ENCODE peak calls at places on chromosomes 3 and 15, in six cellular contexts. N, T, X, F, A and E are unnamed samples.

GRCh38 chr15:41945701-41946100 is 26.7 kb downstream of the EHD4 start:
- DNase-seq in T (no peak), F (no peak), X (no peak), A (no peak), N (no peak), E (no peak)

GRCh38 chr3:183027276-183027675 is 46.9 kb upstream of the DCUN1D1 start:
- DNase-seq in A (no peak), X (no peak), T (no peak), N (no peak), F (no peak), E (no peak)

GRCh38 chr3:184261270-184262165 is at the start of gene CAMK2N2:
- DNase-seq in A (peak; percentile 97), N (no peak), X (no peak), F (peak; percentile 69), T (peak; percentile 80), E (no peak)

GRCh38 chr3:192917508-192918274 is at the start of gene MB21D2:
- DNase-seq in F (peak; percentile 89), T (peak; percentile 91), N (peak; percentile 40), A (peak; percentile 49), X (no peak), E (no peak)

GRCh38 chr3:105606052-105606451 is 239.3 kb downstream of the ALCAM start:
- DNase-seq in A (no peak), T (no peak), N (no peak), X (no peak), F (peak; percentile 37), E (no peak)

GRCh38 chr3:131072845-131073244 is 46.2 kb downstream of the NEK11 start:
- DNase-seq in A (no peak), T (no peak), N (no peak), X (no peak), F (peak; percentile 92), E (no peak)

GRCh38 chr3:133986302-133986701 is 43.4 kb downstream of the SLCO2A1 start:
- DNase-seq in N (no peak), X (no peak), A (no peak), F (no peak), T (no peak), E (no peak)

GRCh38 chr3:156751461-156752025 is 74.6 kb upstream of the LEKR1 start:
- DNase-seq in T (peak; percentile 79), N (no peak), A (no peak), F (peak; percentile 80), X (no peak), E (no peak)

GRCh38 chr3:100776736-100777135 is 67.4 kb downstream of the TFG start:
- DNase-seq in N (no peak), T (no peak), F (no peak), A (no peak), X (no peak), E (no peak)
- TF ChIP-seq CTCF in N (no peak), T (no peak), F (no peak), A (no peak), X (no peak), E (peak; percentile 31)

GRCh38 chr3:195910499-195910845 is 2.1 kb upstream of the TNK2 start:
- DNase-seq in X (no peak), T (no peak), N (no peak), F (no peak), A (no peak), E (no peak)
- H3K4me3 ChIP-seq in X (no peak overlapping the region), T (no peak overlapping the region), N (no peak overlapping the region), F (no peak overlapping the region), A (no peak overlapping the region), E (no peak overlapping the region)

DNA sequence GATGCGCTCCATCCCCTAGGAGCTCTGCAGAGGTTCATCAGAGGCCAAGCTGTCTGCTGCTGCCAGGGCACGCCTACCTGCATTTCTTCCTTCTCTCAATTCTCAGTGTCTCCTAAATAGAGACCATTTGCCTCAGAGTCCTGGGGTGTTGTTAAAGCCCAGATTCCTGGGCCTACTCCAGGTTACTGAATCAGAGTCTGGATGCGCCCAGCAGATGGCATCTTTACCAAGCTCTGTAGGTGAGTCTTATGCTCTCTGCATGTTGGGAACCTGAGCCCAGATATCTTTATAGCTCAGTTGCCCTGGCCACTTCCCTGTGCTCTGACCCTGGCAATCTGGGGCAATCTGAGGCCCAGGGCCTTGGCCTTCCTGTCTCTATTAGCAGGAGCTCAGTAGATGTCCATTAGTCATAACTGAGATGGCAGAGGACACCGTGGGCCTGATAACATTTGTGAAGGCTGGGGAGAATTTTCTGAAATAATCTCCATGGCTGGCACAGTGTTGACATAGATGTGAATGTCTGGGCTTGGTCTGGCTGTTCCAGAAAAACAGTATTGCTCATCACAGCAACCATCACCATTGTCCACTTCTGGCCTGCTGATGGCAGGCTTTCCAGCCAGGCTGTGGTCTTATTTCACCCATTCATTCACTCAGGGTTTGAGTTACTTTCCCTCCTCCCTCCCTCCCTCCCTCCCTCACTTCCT is 13.2 kb upstream of the RBP1 start:
- DNase-seq in A (no peak), X (no peak), N (no peak), F (no peak), T (no peak), E (no peak)
- TF ChIP-seq CTCF in A (no peak), X (no peak), N (no peak), F (no peak), T (no peak), E (no peak)

GRCh38 chr3:101461451-101461850 is 51.6 kb downstream of the SENP7 start:
- DNase-seq in X (no peak), F (no peak), T (no peak), N (no peak), A (no peak), E (no peak)

GRCh38 chr3:101464235-101464634 is 48.8 kb downstream of the SENP7 start:
- DNase-seq in A (no peak), N (no peak), F (no peak), X (no peak), T (no peak), E (no peak)

DNA sequence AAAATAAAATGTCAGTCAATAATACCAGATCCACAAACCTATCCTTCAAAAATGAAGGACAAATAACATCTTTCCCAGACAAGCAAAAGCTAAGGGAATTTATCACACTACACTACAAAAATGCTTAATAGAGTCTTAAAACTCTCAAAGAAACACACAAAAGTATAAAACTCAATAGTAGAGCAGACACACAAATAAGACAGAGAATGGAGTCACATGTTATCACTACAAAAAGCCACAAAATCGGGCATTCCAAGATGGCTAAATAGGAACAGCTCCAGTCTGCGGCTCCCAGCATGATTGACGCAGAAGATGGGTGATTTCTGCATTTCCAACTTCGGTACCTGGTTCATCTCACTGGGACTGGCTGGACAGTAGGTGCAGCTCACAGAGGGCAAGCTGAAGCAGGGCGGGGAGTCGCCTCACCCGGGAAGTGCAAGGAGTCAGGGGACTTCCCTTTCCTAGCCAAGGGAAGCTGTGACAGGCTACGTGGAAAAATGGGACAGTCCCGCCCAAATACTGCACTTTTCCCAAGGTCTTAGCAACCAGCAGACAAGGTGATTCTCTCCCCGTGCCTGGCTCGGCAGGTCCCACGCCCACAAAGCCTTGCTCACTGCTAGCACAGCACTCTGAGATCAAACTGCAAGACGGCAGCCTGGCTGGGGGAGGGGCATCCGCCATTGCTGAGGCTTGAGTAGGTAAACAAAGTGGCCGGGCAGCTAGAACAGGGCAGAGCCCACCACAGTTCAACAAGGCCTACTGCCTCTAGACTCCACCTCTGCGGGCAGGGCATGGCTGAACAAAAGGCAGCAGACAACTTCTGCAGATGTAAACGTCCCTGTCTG is 46.3 kb downstream of the SENP7 start:
- DNase-seq in X (no peak), T (peak; percentile 61), A (no peak), N (no peak), F (no peak), E (no peak)
- H3K4me3 ChIP-seq in X (peak overlapping the region; percentile 37), T (peak overlapping the region; percentile 72), A (no peak overlapping the region), N (peak overlapping the region; percentile 30), F (peak overlapping the region; percentile 22), E (no peak overlapping the region)